ENCODE peak calls at places on chromosome X, in four cellular contexts. C is suprapubic skin, F is fibroblast of pulmonary artery, M is OCI-LY7. T is an unnamed sample.

GRCh38 chrX:31580726-31581125 is 508.9 kb upstream of the FTHL17 start:
- DNase-seq in C (no peak), F (peak), M (no peak), T (peak)

GRCh38 chrX:69156638-69157037 is 8.6 kb downstream of the PJA1 start:
- DNase-seq in C (no peak), F (no peak), M (no peak), T (no peak)

GRCh38 chrX:118286066-118286758 is 59.7 kb upstream of the WDR44 start:
- DNase-seq in C (no peak), F (peak), M (no peak), T (no peak)

GRCh38 chrX:39453847-39454645 is 643.7 kb downstream of the BCOR start:
- DNase-seq in C (no peak), F (no peak), M (no peak), T (no peak)

GRCh38 chrX:4682637-4683036 is 969.2 kb upstream of the PRKX start:
- DNase-seq in C (no peak), F (no peak), M (no peak), T (no peak)

GRCh38 chrX:133410555-133410954 is 4.7 kb downstream of the GPC4 start:
- DNase-seq in C (no peak), F (no peak), M (no peak), T (no peak)

GRCh38 chrX:45322820-45323219 is 122.1 kb upstream of the DIPK2B start:
- DNase-seq in C (no peak), F (peak), M (no peak), T (peak)

GRCh38 chrX:100635989-100636320 is 651 bp downstream of the TSPAN6 start:
- DNase-seq in C (no peak), F (no peak), M (no peak), T (no peak)

GRCh38 chrX:107731831-107732502 is 43.6 kb downstream of the TSC22D3 start:
- DNase-seq in C (peak), F (peak), M (no peak), T (peak)

GRCh38 chrX:56503941-56504673 is 59.3 kb upstream of the UBQLN2 start:
- DNase-seq in C (no peak), F (no peak), M (no peak), T (peak)

GRCh38 chrX:115592997-115593734 is 32.2 kb downstream of the PLS3 start:
- DNase-seq in C (no peak), F (peak), M (no peak), T (peak)
- TF ChIP-seq CTCF in C (no peak), F (no peak), M (no peak), T (no peak)

GRCh38 chrX:46500054-46500453 is 45.2 kb downstream of the ZNF674 start:
- DNase-seq in C (no peak), F (peak), M (no peak), T (no peak)
- H3K4me3 ChIP-seq in C (no peak), F (no peak), M (no peak), T (no peak)

GRCh38 chrX:10012776-10013175 is 45.6 kb downstream of the CLDN34 start:
- DNase-seq in C (no peak), F (no peak), M (no peak), T (no peak)

GRCh38 chrX:10017866-10018265 is 50.7 kb downstream of the CLDN34 start:
- DNase-seq in C (no peak), F (peak), M (peak), T (peak)

GRCh38 chrX:10016516-10017132 is 49.5 kb downstream of the CLDN34 start:
- DNase-seq in C (no peak), F (no peak), M (no peak), T (no peak)

GRCh38 chrX:10014462-10015373 is 47.6 kb downstream of the CLDN34 start:
- DNase-seq in C (peak), F (peak), M (peak), T (peak)

DNA sequence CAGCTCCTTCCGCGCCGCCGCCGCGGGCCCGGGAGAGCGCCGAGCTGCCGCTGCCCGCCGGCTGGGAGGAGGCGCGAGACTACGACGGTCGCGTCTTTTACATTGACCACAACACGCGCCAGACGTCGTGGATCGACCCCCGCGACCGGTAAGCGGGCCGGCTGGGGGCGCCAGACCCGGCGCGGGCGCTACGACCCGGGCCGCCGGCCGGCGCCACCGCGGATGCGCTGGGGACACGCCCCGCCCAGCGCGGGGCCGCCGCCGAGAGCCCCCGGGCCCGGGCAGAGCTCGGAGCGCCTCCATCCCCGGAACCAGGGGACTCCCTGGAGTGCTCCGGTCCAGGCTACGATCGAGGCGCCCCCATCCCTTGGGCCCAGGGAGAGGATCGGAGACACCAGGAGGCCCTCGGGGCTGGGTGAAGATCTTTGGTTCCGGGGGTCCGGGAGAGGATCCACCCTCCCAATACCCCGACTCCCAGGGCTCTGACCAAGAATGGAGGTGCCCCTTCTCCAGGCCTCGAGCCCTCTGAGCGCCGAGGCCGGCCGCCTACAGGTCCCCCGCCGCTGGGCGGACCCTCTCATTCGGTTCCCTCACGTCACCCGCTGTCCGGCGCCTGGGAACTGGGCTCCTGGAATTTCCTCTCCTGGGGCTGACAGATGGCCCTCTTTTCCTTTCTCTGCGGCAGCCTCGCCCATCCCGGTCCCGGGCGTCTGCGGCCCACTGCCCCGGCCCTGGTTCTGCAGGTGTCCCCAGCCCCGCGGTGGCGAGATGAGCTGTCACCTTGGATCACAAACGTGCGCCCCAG is 48.8 kb downstream of the CLDN34 start:
- DNase-seq in C (peak), F (peak), M (peak), T (no peak)
- TF ChIP-seq CTCF in C (no peak), F (no peak), M (no peak), T (peak)

DNA sequence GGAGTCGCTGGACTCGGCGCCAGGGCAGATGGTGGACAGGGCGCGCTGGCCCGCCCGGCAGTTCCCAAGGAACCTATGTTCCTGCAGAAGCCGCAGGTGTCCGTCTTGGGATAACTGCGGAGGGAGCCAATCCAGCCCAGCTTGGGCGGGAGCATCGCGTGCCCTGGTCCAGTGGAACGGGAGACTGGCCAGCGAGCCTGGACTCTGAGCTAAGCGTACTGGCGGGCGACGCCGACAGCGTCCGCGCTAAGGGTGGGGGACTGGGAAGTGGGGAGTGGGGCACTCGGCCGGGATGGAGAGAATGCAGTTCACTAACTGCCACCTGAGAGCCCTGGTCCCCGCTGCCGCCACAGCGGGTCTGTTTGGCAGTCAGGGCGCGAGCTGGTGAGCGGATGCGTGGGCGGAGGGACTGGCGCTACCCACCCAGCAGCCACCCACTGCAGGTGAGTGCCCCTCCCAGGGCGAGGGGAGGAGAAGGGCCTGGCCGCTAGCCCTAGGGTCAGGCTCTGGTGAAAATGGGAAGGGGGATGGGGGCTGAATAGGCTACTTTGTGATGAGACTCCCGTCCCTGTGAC is 1.3 kb upstream of the MAMLD1 start:
- DNase-seq in C (no peak), F (peak), M (no peak), T (no peak)
- H3K4me3 ChIP-seq in C (peak), F (peak), M (no peak), T (peak)